ENCODE peak calls at places on chromosomes 4 and X, in seven cellular contexts. One of them, this sample, is unnamed.

GRCh38 chr4:103032575-103032974 is 13.1 kb upstream of the SLC9B1 start:
- DNase-seq in right atrium auricular region: no peak
- DNase-seq in GM23338: peak; percentile 93
- DNase-seq in hepatocyte: peak; percentile 53
- DNase-seq in cardiac muscle cell: peak; percentile 62
- DNase-seq in colonic mucosa: no peak
- DNase-seq in WERI-Rb-1: peak; percentile 61
- DNase-seq in this sample: no peak

GRCh38 chr4:133247861-133248260 is 98.8 kb downstream of the PCDH10 start:
- DNase-seq in right atrium auricular region: no peak
- DNase-seq in GM23338: no peak
- DNase-seq in hepatocyte: no peak
- DNase-seq in cardiac muscle cell: no peak
- DNase-seq in colonic mucosa: no peak
- DNase-seq in WERI-Rb-1: no peak
- DNase-seq in this sample: no peak

GRCh38 chr4:17854076-17854475 is 43.3 kb downstream of the NCAPG start:
- DNase-seq in right atrium auricular region: no peak
- DNase-seq in GM23338: no peak
- DNase-seq in hepatocyte: no peak
- DNase-seq in cardiac muscle cell: no peak
- DNase-seq in colonic mucosa: no peak
- DNase-seq in WERI-Rb-1: peak; percentile 32
- DNase-seq in this sample: no peak

GRCh38 chrX:73922856-73923429 is 359.9 kb downstream of the CHIC1 start:
- DNase-seq in right atrium auricular region: no peak
- DNase-seq in GM23338: no peak
- DNase-seq in hepatocyte: no peak
- DNase-seq in cardiac muscle cell: no peak
- DNase-seq in colonic mucosa: no peak
- DNase-seq in WERI-Rb-1: no peak
- DNase-seq in this sample: no peak

GRCh38 chr4:138964716-138965426 is 50.7 kb upstream of the NOCT start:
- DNase-seq in right atrium auricular region: peak; percentile 36
- DNase-seq in GM23338: no peak
- DNase-seq in hepatocyte: no peak
- DNase-seq in cardiac muscle cell: no peak
- DNase-seq in colonic mucosa: no peak
- DNase-seq in WERI-Rb-1: no peak
- DNase-seq in this sample: no peak

GRCh38 chr4:38237139-38237538 is 276.9 kb downstream of the PTTG2 start:
- DNase-seq in right atrium auricular region: no peak
- DNase-seq in GM23338: peak; percentile 3
- DNase-seq in hepatocyte: no peak
- DNase-seq in cardiac muscle cell: no peak
- DNase-seq in colonic mucosa: no peak
- DNase-seq in WERI-Rb-1: no peak
- DNase-seq in this sample: peak; percentile 39

GRCh38 chrX:71095971-71096701 is 485 bp downstream of the FOXO4 start:
- DNase-seq in right atrium auricular region: peak; percentile 62
- DNase-seq in GM23338: no peak
- DNase-seq in hepatocyte: no peak
- DNase-seq in cardiac muscle cell: no peak
- DNase-seq in colonic mucosa: peak; percentile 69
- DNase-seq in WERI-Rb-1: no peak
- DNase-seq in this sample: peak; percentile 24

GRCh38 chrX:53279296-53280237 is 1.8 kb downstream of the IQSEC2 start:
- DNase-seq in right atrium auricular region: no peak
- DNase-seq in GM23338: peak; percentile 33
- DNase-seq in hepatocyte: no peak
- DNase-seq in cardiac muscle cell: no peak
- DNase-seq in colonic mucosa: peak; percentile 53
- DNase-seq in WERI-Rb-1: no peak
- DNase-seq in this sample: no peak

GRCh38 chr4:168857546-168858314 is 152.3 kb downstream of the CBR4 start:
- DNase-seq in right atrium auricular region: no peak
- DNase-seq in GM23338: no peak
- DNase-seq in hepatocyte: no peak
- DNase-seq in cardiac muscle cell: no peak
- DNase-seq in colonic mucosa: no peak
- DNase-seq in WERI-Rb-1: no peak
- DNase-seq in this sample: peak; percentile 72

GRCh38 chr4:125736057-125736456 is 421.3 kb downstream of the FAT4 start:
- DNase-seq in right atrium auricular region: no peak
- DNase-seq in GM23338: peak; percentile 67
- DNase-seq in hepatocyte: no peak
- DNase-seq in cardiac muscle cell: no peak
- DNase-seq in colonic mucosa: no peak
- DNase-seq in WERI-Rb-1: no peak
- DNase-seq in this sample: peak; percentile 83

GRCh38 chr4:54217642-54218486 is 11.2 kb upstream of the PDGFRA start:
- DNase-seq in right atrium auricular region: peak; percentile 94
- DNase-seq in GM23338: peak; percentile 93
- DNase-seq in hepatocyte: peak; percentile 92
- DNase-seq in cardiac muscle cell: peak; percentile 91
- DNase-seq in colonic mucosa: peak; percentile 79
- DNase-seq in WERI-Rb-1: peak; percentile 60
- DNase-seq in this sample: peak; percentile 90

GRCh38 chrX:997631-998137 is 214.8 kb downstream of the CRLF2 start:
- DNase-seq in right atrium auricular region: no peak
- DNase-seq in GM23338: peak; percentile 74
- DNase-seq in hepatocyte: no peak
- DNase-seq in cardiac muscle cell: no peak
- DNase-seq in colonic mucosa: no peak
- DNase-seq in WERI-Rb-1: no peak
- DNase-seq in this sample: no peak

GRCh38 chr4:10117424-10118354 is 1.1 kb upstream of the WDR1 start:
- DNase-seq in right atrium auricular region: no peak
- DNase-seq in GM23338: peak; percentile 51
- DNase-seq in hepatocyte: peak; percentile 32
- DNase-seq in cardiac muscle cell: no peak
- DNase-seq in colonic mucosa: peak; percentile 63
- DNase-seq in WERI-Rb-1: no peak
- DNase-seq in this sample: no peak

GRCh38 chr4:147388016-147388415 is 92.9 kb upstream of the EDNRA start:
- DNase-seq in right atrium auricular region: no peak
- DNase-seq in GM23338: no peak
- DNase-seq in hepatocyte: no peak
- DNase-seq in cardiac muscle cell: no peak
- DNase-seq in colonic mucosa: no peak
- DNase-seq in WERI-Rb-1: no peak
- DNase-seq in this sample: peak; percentile 62

GRCh38 chr4:53813991-53814390 is 222.7 kb upstream of the LNX1 start:
- DNase-seq in right atrium auricular region: no peak
- DNase-seq in GM23338: no peak
- DNase-seq in hepatocyte: no peak
- DNase-seq in cardiac muscle cell: no peak
- DNase-seq in colonic mucosa: no peak
- DNase-seq in WERI-Rb-1: no peak
- DNase-seq in this sample: peak; percentile 78

GRCh38 chrX:70453024-70453618 is 8.5 kb downstream of the DLG3 start:
- DNase-seq in right atrium auricular region: no peak
- DNase-seq in GM23338: no peak
- DNase-seq in hepatocyte: no peak
- DNase-seq in cardiac muscle cell: no peak
- DNase-seq in colonic mucosa: no peak
- DNase-seq in WERI-Rb-1: no peak
- DNase-seq in this sample: no peak

GRCh38 chr4:8525383-8526120 is 54.6 kb upstream of the GPR78 start:
- DNase-seq in right atrium auricular region: no peak
- DNase-seq in GM23338: no peak
- DNase-seq in hepatocyte: no peak
- DNase-seq in cardiac muscle cell: no peak
- DNase-seq in colonic mucosa: no peak
- DNase-seq in WERI-Rb-1: no peak
- DNase-seq in this sample: no peak

GRCh38 chr4:170259631-170260153 is 169.9 kb upstream of the AADAT start:
- DNase-seq in right atrium auricular region: peak; percentile 59
- DNase-seq in GM23338: peak; percentile 99
- DNase-seq in hepatocyte: peak; percentile 96
- DNase-seq in cardiac muscle cell: peak; percentile 97
- DNase-seq in colonic mucosa: peak; percentile 87
- DNase-seq in WERI-Rb-1: peak; percentile 95
- DNase-seq in this sample: peak; percentile 26

GRCh38 chr4:82890602-82890912 is 396 bp downstream of the SEC31A start:
- DNase-seq in right atrium auricular region: no peak
- DNase-seq in GM23338: no peak
- DNase-seq in hepatocyte: no peak
- DNase-seq in cardiac muscle cell: peak; percentile 79
- DNase-seq in colonic mucosa: no peak
- DNase-seq in WERI-Rb-1: no peak
- DNase-seq in this sample: no peak

GRCh38 chr4:87574996-87575395 is 33.3 kb upstream of the DSPP start:
- DNase-seq in right atrium auricular region: no peak
- DNase-seq in GM23338: no peak
- DNase-seq in hepatocyte: no peak
- DNase-seq in cardiac muscle cell: no peak
- DNase-seq in colonic mucosa: no peak
- DNase-seq in WERI-Rb-1: no peak
- DNase-seq in this sample: peak; percentile 6

GRCh38 chr4:21102667-21103066 is 402.4 kb downstream of the PACRGL start:
- DNase-seq in right atrium auricular region: no peak
- DNase-seq in GM23338: no peak
- DNase-seq in hepatocyte: no peak
- DNase-seq in cardiac muscle cell: no peak
- DNase-seq in colonic mucosa: no peak
- DNase-seq in WERI-Rb-1: no peak
- DNase-seq in this sample: no peak

GRCh38 chr4:183828125-183828524 is 77.0 kb upstream of the STOX2 start:
- DNase-seq in right atrium auricular region: no peak
- DNase-seq in GM23338: no peak
- DNase-seq in hepatocyte: no peak
- DNase-seq in cardiac muscle cell: no peak
- DNase-seq in colonic mucosa: no peak
- DNase-seq in WERI-Rb-1: no peak
- DNase-seq in this sample: no peak

GRCh38 chr4:76002176-76002575 is 5.1 kb downstream of the CXCL9 start:
- DNase-seq in right atrium auricular region: no peak
- DNase-seq in GM23338: no peak
- DNase-seq in hepatocyte: peak; percentile 41
- DNase-seq in cardiac muscle cell: no peak
- DNase-seq in colonic mucosa: no peak
- DNase-seq in WERI-Rb-1: no peak
- DNase-seq in this sample: peak; percentile 64

DNA sequence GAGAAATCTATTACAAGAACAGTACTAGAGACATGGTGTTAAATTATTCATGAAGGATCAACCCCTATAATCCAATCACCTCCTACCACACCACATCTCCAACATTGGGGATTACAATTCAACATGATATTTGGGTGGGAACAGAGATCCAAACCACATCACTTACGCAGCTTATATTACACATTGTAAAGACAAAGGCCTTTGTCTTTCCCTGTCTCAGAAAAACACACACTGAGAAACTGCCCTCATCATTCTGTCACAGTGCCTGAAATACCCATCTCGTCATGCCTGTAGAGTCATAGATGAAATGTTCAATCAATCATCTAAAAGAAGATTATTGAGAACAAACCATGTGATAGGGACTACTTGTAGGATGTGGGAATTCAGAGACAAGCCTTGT is 558.8 kb upstream of the GRIA3 start:
- DNase-seq in right atrium auricular region: no peak
- DNase-seq in GM23338: no peak
- DNase-seq in hepatocyte: no peak
- DNase-seq in cardiac muscle cell: no peak
- DNase-seq in colonic mucosa: no peak
- DNase-seq in WERI-Rb-1: no peak
- DNase-seq in this sample: no peak
- H3K4me3 ChIP-seq in right atrium auricular region: no peak overlapping the region
- H3K4me3 ChIP-seq in GM23338: no peak overlapping the region
- H3K4me3 ChIP-seq in hepatocyte: no peak overlapping the region
- H3K4me3 ChIP-seq in cardiac muscle cell: no peak overlapping the region
- H3K4me3 ChIP-seq in colonic mucosa: no peak overlapping the region
- H3K4me3 ChIP-seq in WERI-Rb-1: no peak overlapping the region
- H3K4me3 ChIP-seq in this sample: no peak overlapping the region

DNA sequence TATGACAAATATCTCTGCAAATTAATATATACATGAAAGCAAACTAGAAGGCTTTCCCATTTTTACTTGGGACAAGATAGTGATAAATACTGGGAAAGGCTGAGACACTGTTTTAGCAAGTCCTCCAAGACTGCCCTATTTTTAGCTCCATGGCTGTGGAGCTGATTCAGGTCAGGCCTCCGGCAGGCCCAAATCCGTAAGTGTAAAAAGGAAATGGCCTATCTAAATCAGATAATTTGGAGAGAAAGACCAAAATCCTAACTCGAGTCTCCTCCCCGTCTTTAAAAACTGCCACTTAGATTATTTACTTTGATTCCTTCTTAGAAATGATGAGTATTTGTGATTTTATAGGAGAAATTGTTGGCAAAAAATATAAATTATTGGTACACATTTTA is 2.9 kb downstream of the OTUD4 start:
- DNase-seq in right atrium auricular region: no peak
- DNase-seq in GM23338: no peak
- DNase-seq in hepatocyte: peak; percentile 17
- DNase-seq in cardiac muscle cell: peak; percentile 58
- DNase-seq in colonic mucosa: no peak
- DNase-seq in WERI-Rb-1: no peak
- DNase-seq in this sample: peak; percentile 18
- H3K4me3 ChIP-seq in right atrium auricular region: peak overlapping the region; percentile 90
- H3K4me3 ChIP-seq in GM23338: peak overlapping the region; percentile 80
- H3K4me3 ChIP-seq in hepatocyte: peak overlapping the region; percentile 77
- H3K4me3 ChIP-seq in cardiac muscle cell: peak overlapping the region; percentile 90
- H3K4me3 ChIP-seq in colonic mucosa: peak overlapping the region; percentile 82
- H3K4me3 ChIP-seq in WERI-Rb-1: no peak overlapping the region
- H3K4me3 ChIP-seq in this sample: peak overlapping the region; percentile 84

DNA sequence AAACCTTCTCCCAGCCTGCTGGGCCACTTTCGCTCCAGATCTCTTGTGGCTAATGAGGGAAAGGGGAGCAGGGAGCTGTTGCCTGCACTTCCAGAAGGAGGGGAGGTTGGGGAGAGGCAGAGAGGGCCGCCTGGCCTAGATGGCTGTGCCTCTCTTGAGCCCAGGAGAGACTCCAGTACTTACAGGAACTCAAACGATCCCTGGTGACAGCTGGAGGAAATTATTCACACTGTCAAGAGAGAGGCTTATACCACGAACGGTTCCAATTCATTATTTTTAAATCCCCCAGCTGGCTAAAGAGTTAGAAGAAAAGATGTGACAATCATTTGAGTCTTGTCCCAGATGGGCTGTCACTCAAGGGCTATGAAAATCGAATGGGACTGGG is 96.1 kb downstream of the PHKA2 start:
- DNase-seq in right atrium auricular region: no peak
- DNase-seq in GM23338: no peak
- DNase-seq in hepatocyte: no peak
- DNase-seq in cardiac muscle cell: no peak
- DNase-seq in colonic mucosa: no peak
- DNase-seq in WERI-Rb-1: peak; percentile 89
- DNase-seq in this sample: peak; percentile 24
- H3K4me3 ChIP-seq in right atrium auricular region: peak overlapping the region; percentile 37
- H3K4me3 ChIP-seq in GM23338: peak overlapping the region; percentile 51
- H3K4me3 ChIP-seq in hepatocyte: no peak overlapping the region
- H3K4me3 ChIP-seq in cardiac muscle cell: no peak overlapping the region
- H3K4me3 ChIP-seq in colonic mucosa: no peak overlapping the region
- H3K4me3 ChIP-seq in WERI-Rb-1: no peak overlapping the region
- H3K4me3 ChIP-seq in this sample: no peak overlapping the region

GRCh38 chr4:89838005-89838404 is 1.0 kb upstream of the SNCA start:
- DNase-seq in right atrium auricular region: no peak
- DNase-seq in GM23338: peak; percentile 47
- DNase-seq in hepatocyte: peak; percentile 23
- DNase-seq in cardiac muscle cell: peak; percentile 35
- DNase-seq in colonic mucosa: no peak
- DNase-seq in WERI-Rb-1: peak; percentile 36
- DNase-seq in this sample: no peak
- H3K4me3 ChIP-seq in right atrium auricular region: peak overlapping the region; percentile 59
- H3K4me3 ChIP-seq in GM23338: peak overlapping the region; percentile 63
- H3K4me3 ChIP-seq in hepatocyte: peak overlapping the region; percentile 84
- H3K4me3 ChIP-seq in cardiac muscle cell: peak overlapping the region; percentile 56
- H3K4me3 ChIP-seq in colonic mucosa: peak overlapping the region; percentile 58
- H3K4me3 ChIP-seq in WERI-Rb-1: peak overlapping the region; percentile 59
- H3K4me3 ChIP-seq in this sample: no peak overlapping the region

This sample was measured in foreskin fibroblast.